ENCODE peak calls at places on chromosomes 11 and 22, in ten cellular contexts. C is GM12865, V is omental fat pad, K is stomach, S is transverse colon, D is mammary epithelial cell, N is HCT116, I is ascending aorta, F is left lung, A is nephron progenitor cell. L is an unnamed sample.

GRCh38 chr11:1401656-1402221 is 12.0 kb downstream of the BRSK2 start:
- DNase-seq in C (peak), V (no peak), K (peak), S (peak), D (peak), N (no peak), I (no peak), F (peak), A (peak), L (peak)

GRCh38 chr11:96412761-96413381 is 23.1 kb downstream of the JRKL start:
- DNase-seq in C (no peak), V (no peak), K (no peak), S (no peak), D (no peak), N (no peak), I (no peak), F (no peak), A (no peak), L (no peak)

GRCh38 chr11:783581-784015 is 6.3 kb downstream of the CEND1 start:
- DNase-seq in C (no peak), V (no peak), K (peak), S (peak), D (peak), N (peak), I (peak), F (peak), A (peak), L (peak)

GRCh38 chr22:19048531-19048930 is 73.7 kb downstream of the DGCR2 start:
- DNase-seq in C (no peak), V (no peak), K (no peak), S (no peak), D (no peak), N (no peak), I (no peak), F (peak), A (no peak), L (no peak)

GRCh38 chr22:38699784-38700183 is 959 bp downstream of the JOSD1 start:
- DNase-seq in C (no peak), V (no peak), K (no peak), S (no peak), D (peak), N (no peak), I (no peak), F (no peak), A (no peak), L (no peak)

GRCh38 chr11:113262594-113262993 is 51.8 kb upstream of the TTC12 start:
- DNase-seq in C (no peak), V (no peak), K (no peak), S (no peak), D (no peak), N (no peak), I (no peak), F (no peak), A (no peak), L (no peak)

GRCh38 chr11:64859542-64860414 is 15.3 kb upstream of the CDC42BPG start:
- DNase-seq in C (peak), V (no peak), K (no peak), S (peak), D (no peak), N (no peak), I (no peak), F (no peak), A (no peak), L (no peak)

GRCh38 chr11:59062602-59063529 is 23.2 kb upstream of the GLYATL1B start:
- DNase-seq in C (no peak), V (no peak), K (no peak), S (no peak), D (no peak), N (no peak), I (no peak), F (no peak), A (no peak), L (no peak)

GRCh38 chr11:123742334-123742733 is 874 bp upstream of the ZNF202 start:
- DNase-seq in C (no peak), V (no peak), K (no peak), S (no peak), D (no peak), N (no peak), I (no peak), F (no peak), A (no peak), L (no peak)

GRCh38 chr11:69644962-69645675 is 4.2 kb downstream of the CCND1 start:
- DNase-seq in C (no peak), V (no peak), K (no peak), S (no peak), D (no peak), N (no peak), I (no peak), F (no peak), A (no peak), L (no peak)
- TF ChIP-seq CTCF in C (no peak), V (no peak), K (no peak), S (no peak), D (no peak), N (peak), I (no peak), F (no peak), A (no peak), L (no peak)

GRCh38 chr11:93085097-93085496 is 112.7 kb downstream of the SLC36A4 start:
- DNase-seq in C (no peak), V (no peak), K (no peak), S (no peak), D (peak), N (no peak), I (no peak), F (no peak), A (no peak), L (no peak)

GRCh38 chr11:93089474-93090102 is 108.2 kb downstream of the SLC36A4 start:
- DNase-seq in C (peak), V (no peak), K (no peak), S (peak), D (peak), N (peak), I (no peak), F (no peak), A (no peak), L (no peak)
- TF ChIP-seq CTCF in C (peak), V (no peak), K (peak), S (peak), D (peak), N (peak), I (no peak), F (no peak), A (peak), L (peak)

GRCh38 chr11:14308897-14309387 is 50.0 kb downstream of the RRAS2 start:
- DNase-seq in C (peak), V (no peak), K (no peak), S (no peak), D (no peak), N (no peak), I (no peak), F (no peak), A (no peak), L (no peak)
- TF ChIP-seq CTCF in C (no peak), V (no peak), K (no peak), S (no peak), D (no peak), N (no peak), I (no peak), F (no peak), A (no peak), L (no peak)

DNA sequence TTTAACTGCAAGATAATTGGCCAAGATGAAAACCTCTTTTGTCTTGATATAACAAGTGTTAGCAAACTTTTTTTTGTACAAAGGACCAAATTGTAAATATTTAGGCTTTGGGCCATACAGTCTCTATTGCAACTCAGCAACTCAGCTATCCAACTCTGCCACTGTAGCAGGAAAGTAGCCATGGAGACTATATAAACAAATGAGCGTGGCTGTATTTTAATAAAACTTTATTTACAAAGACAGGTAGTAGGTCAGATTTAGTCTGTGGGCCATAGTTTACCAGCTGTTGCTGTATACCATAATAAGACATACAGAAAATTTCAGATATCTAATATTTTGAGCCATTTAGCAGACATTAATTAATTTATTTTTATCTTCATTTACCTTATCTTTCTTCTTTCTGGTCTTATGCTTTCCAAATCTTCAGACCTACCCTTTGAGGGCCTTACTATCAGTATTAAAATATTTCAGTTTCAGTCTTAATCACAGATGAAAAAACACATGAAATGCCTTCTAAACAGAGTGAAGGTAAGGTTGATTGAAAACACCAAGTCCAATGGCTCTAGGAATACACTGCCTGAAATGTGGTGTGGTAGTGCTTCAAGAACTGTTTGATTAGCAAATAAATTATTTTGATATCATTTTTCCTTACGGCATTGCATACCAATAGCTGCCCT is 256.9 kb upstream of the CTSC start:
- DNase-seq in C (no peak), V (no peak), K (no peak), S (no peak), D (no peak), N (no peak), I (no peak), F (no peak), A (no peak), L (no peak)
- TF ChIP-seq CTCF in C (no peak), V (no peak), K (no peak), S (no peak), D (no peak), N (no peak), I (no peak), F (no peak), A (no peak), L (no peak)

GRCh38 chr22:47316020-47316419 is 553.6 kb downstream of the TBC1D22A start:
- DNase-seq in C (no peak), V (no peak), K (no peak), S (no peak), D (no peak), N (no peak), I (no peak), F (no peak), A (no peak), L (no peak)
- TF ChIP-seq CTCF in C (no peak), V (no peak), K (no peak), S (no peak), D (no peak), N (no peak), I (no peak), F (no peak), A (no peak), L (no peak)

GRCh38 chr11:70710192-70710965 is 312.1 kb downstream of the CTTN start:
- DNase-seq in C (no peak), V (no peak), K (no peak), S (no peak), D (no peak), N (no peak), I (no peak), F (no peak), A (peak), L (no peak)
- TF ChIP-seq CTCF in C (no peak), V (no peak), K (no peak), S (no peak), D (no peak), N (no peak), I (no peak), F (no peak), A (no peak), L (no peak)

GRCh38 chr11:67095214-67095507 is 23.9 kb upstream of the KDM2A start:
- DNase-seq in C (no peak), V (no peak), K (no peak), S (no peak), D (no peak), N (no peak), I (no peak), F (no peak), A (no peak), L (no peak)
- TF ChIP-seq CTCF in C (no peak), V (no peak), K (no peak), S (no peak), D (no peak), N (no peak), I (no peak), F (no peak), A (no peak), L (no peak)

DNA sequence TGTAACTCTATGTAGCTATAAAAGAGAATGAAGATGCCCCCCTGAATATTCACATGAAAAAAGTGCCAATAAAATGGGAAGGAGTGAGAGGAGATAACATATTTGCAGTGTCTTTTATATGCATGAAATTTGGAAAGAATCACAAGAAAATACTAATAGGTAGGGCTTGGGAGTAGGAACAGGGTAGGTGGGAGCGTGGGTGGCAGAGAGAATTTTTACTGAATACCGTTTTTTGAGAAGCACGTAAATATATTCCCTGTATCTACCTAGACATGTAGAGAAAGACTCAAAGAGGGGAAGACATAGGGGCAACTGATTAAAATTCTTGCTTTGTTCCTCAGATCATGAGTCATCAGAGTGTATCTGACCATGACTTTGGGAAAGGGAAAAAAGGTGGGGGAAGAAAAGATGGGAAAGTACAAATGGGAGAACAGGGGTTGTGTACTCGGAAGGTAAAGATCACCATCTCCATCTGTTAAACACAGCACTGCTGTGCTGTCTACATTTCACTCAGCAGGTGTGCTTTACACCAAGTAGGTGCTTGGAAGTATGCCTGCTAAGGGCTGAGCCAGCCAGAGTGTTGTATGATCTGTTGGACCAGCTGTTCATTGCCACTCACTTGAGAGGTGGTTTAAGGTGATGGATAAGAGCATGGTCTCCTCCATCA is 16.0 kb downstream of the PRR5L start:
- DNase-seq in C (no peak), V (no peak), K (no peak), S (no peak), D (peak), N (no peak), I (no peak), F (no peak), A (no peak), L (no peak)
- TF ChIP-seq CTCF in C (no peak), V (no peak), K (no peak), S (no peak), D (no peak), N (no peak), I (no peak), F (no peak), A (no peak), L (no peak)